ENCODE peak calls at places on chromosome 9, in seven cellular contexts. D is HL-60; Y is GM20000; A is AG10803; M is progenitor cell of endocrine pancreas; L is effector CD4-positive, alpha-beta T cell; W is activated naive CD4-positive, alpha-beta T cell treated with anti-CD3 and anti-CD28 coated beads, Interleukin-2, amount 10 ng/mL, durations not matched to agents 7 days and 5 days. T is an unnamed sample.

GRCh38 chr9:121696935-121697334 is 45.5 kb downstream of the DAB2IP start:
- DNase-seq in A (no peak), Y (no peak), W (no peak), M (no peak), L (no peak), D (peak), T (no peak)

GRCh38 chr9:4126184-4126865 is 173.5 kb downstream of the GLIS3 start:
- DNase-seq in A (peak), W (no peak), M (no peak), L (no peak), D (no peak), Y (no peak), T (no peak)

GRCh38 chr9:136551401-136552116 is 5.7 kb upstream of the NOTCH1 start:
- DNase-seq in W (no peak), A (peak), Y (peak), D (peak), M (no peak), L (no peak), T (no peak)

GRCh38 chr9:80664327-80665210 is 1024.8 kb downstream of the TLE1 start:
- DNase-seq in A (no peak), W (no peak), M (no peak), L (no peak), D (peak), Y (no peak), T (no peak)

GRCh38 chr9:99056876-99057664 is 47.8 kb upstream of the TGFBR1 start:
- DNase-seq in W (no peak), D (peak), Y (no peak), A (peak), M (no peak), L (no peak), T (no peak)

GRCh38 chr9:121326130-121326838 is 43.8 kb downstream of the STOM start:
- DNase-seq in M (no peak), W (no peak), L (no peak), A (peak), Y (no peak), D (no peak), T (no peak)

GRCh38 chr9:10396641-10397040 is 216.2 kb downstream of the PTPRD start:
- DNase-seq in M (no peak), L (no peak), A (no peak), D (no peak), W (no peak), Y (no peak), T (no peak)

GRCh38 chr9:103816146-103816545 is 278.0 kb upstream of the SMC2 start:
- DNase-seq in L (no peak), Y (no peak), W (no peak), M (no peak), D (no peak), A (no peak), T (no peak)

GRCh38 chr9:123316053-123316718 is 39.8 kb upstream of the CRB2 start:
- DNase-seq in L (no peak), A (no peak), Y (no peak), W (no peak), M (no peak), D (peak), T (no peak)

GRCh38 chr9:94951591-94952115 is 225.2 kb downstream of the AOPEP start:
- DNase-seq in D (no peak), W (no peak), Y (no peak), L (no peak), A (no peak), M (no peak), T (no peak)

GRCh38 chr9:132586830-132587483 is 4.6 kb downstream of the BARHL1 start:
- DNase-seq in M (no peak), D (no peak), W (no peak), A (no peak), L (no peak), Y (no peak), T (no peak)

T was measured in SIG-M5.